ENCODE peak calls at places on chromosomes 1 and 21, in five cellular contexts. One of them, this sample, is unnamed.

GRCh38 chr21:39149882-39150281 is 33.4 kb downstream of the PSMG1 start:
- DNase-seq in uterus: no peak
- DNase-seq in H9: no peak
- DNase-seq in fibroblast of lung: no peak
- DNase-seq in hepatocyte: no peak
- DNase-seq in this sample: no peak

GRCh38 chr1:55143686-55144085 is 71.5 kb downstream of the USP24 start:
- DNase-seq in H9: peak; percentile 77
- DNase-seq in hepatocyte: peak; percentile 20
- DNase-seq in uterus: no peak
- DNase-seq in fibroblast of lung: no peak
- DNase-seq in this sample: no peak

GRCh38 chr1:27724961-27725373 is 794 bp upstream of the FAM76A start:
- DNase-seq in H9: peak; percentile 85
- DNase-seq in uterus: no peak
- DNase-seq in fibroblast of lung: peak; percentile 13
- DNase-seq in hepatocyte: peak; percentile 11
- DNase-seq in this sample: no peak

GRCh38 chr1:55813619-55814018 is 598.5 kb upstream of the USP24 start:
- DNase-seq in uterus: peak; percentile 91
- DNase-seq in H9: no peak
- DNase-seq in fibroblast of lung: peak; percentile 56
- DNase-seq in hepatocyte: peak; percentile 66
- DNase-seq in this sample: peak; percentile 70

GRCh38 chr1:37811027-37811655 is 3.1 kb upstream of the YRDC start:
- DNase-seq in hepatocyte: peak; percentile 89
- DNase-seq in H9: peak; percentile 82
- DNase-seq in uterus: peak; percentile 49
- DNase-seq in fibroblast of lung: peak; percentile 65
- DNase-seq in this sample: peak; percentile 64

GRCh38 chr1:41776896-41777431 is 141.8 kb downstream of the HIVEP3 start:
- DNase-seq in H9: no peak
- DNase-seq in hepatocyte: peak; percentile 30
- DNase-seq in uterus: no peak
- DNase-seq in fibroblast of lung: no peak
- DNase-seq in this sample: no peak

GRCh38 chr1:163066686-163067085 is 2.5 kb upstream of the RGS4 start:
- DNase-seq in hepatocyte: no peak
- DNase-seq in uterus: no peak
- DNase-seq in fibroblast of lung: no peak
- DNase-seq in H9: no peak
- DNase-seq in this sample: no peak

GRCh38 chr1:204637985-204638356 is 47.6 kb downstream of the LRRN2 start:
- DNase-seq in H9: no peak
- DNase-seq in fibroblast of lung: peak; percentile 32
- DNase-seq in uterus: peak; percentile 58
- DNase-seq in hepatocyte: peak; percentile 55
- DNase-seq in this sample: no peak

GRCh38 chr21:41482980-41483379 is 25.0 kb downstream of the TMPRSS2 start:
- DNase-seq in uterus: no peak
- DNase-seq in H9: no peak
- DNase-seq in fibroblast of lung: no peak
- DNase-seq in hepatocyte: no peak
- DNase-seq in this sample: no peak

GRCh38 chr1:182340233-182341058 is 51.1 kb downstream of the GLUL start:
- DNase-seq in H9: no peak
- DNase-seq in hepatocyte: no peak
- DNase-seq in uterus: peak; percentile 35
- DNase-seq in fibroblast of lung: peak; percentile 13
- DNase-seq in this sample: no peak

GRCh38 chr1:112021263-112021662 is 31.8 kb upstream of the KCND3 start:
- DNase-seq in fibroblast of lung: no peak
- DNase-seq in uterus: no peak
- DNase-seq in hepatocyte: no peak
- DNase-seq in H9: no peak
- DNase-seq in this sample: no peak

GRCh38 chr1:1597275-1597930 is 2.5 kb downstream of the FNDC10 start:
- DNase-seq in fibroblast of lung: no peak
- DNase-seq in H9: peak; percentile 77
- DNase-seq in uterus: no peak
- DNase-seq in hepatocyte: peak; percentile 36
- DNase-seq in this sample: no peak

GRCh38 chr1:23129846-23130245 is 38.8 kb downstream of the LUZP1 start:
- DNase-seq in uterus: no peak
- DNase-seq in hepatocyte: no peak
- DNase-seq in H9: no peak
- DNase-seq in fibroblast of lung: peak; percentile 47
- DNase-seq in this sample: no peak

GRCh38 chr1:209389258-209389657 is 194.3 kb upstream of the CAMK1G start:
- DNase-seq in fibroblast of lung: peak; percentile 98
- DNase-seq in uterus: no peak
- DNase-seq in H9: no peak
- DNase-seq in hepatocyte: no peak
- DNase-seq in this sample: no peak

GRCh38 chr1:33182452-33182851 is 609 bp upstream of the TRIM62 start:
- DNase-seq in hepatocyte: peak; percentile 61
- DNase-seq in fibroblast of lung: peak; percentile 72
- DNase-seq in H9: no peak
- DNase-seq in uterus: peak; percentile 40
- DNase-seq in this sample: peak; percentile 56

GRCh38 chr21:40595806-40596205 is 251.2 kb downstream of the DSCAM start:
- DNase-seq in hepatocyte: no peak
- DNase-seq in uterus: no peak
- DNase-seq in H9: no peak
- DNase-seq in fibroblast of lung: no peak
- DNase-seq in this sample: no peak

GRCh38 chr1:100622966-100623762 is 85.2 kb downstream of the GPR88 start:
- DNase-seq in fibroblast of lung: peak; percentile 94
- DNase-seq in hepatocyte: no peak
- DNase-seq in uterus: no peak
- DNase-seq in H9: no peak
- DNase-seq in this sample: no peak

GRCh38 chr1:204319027-204319426 is 40.7 kb downstream of the PLEKHA6 start:
- DNase-seq in hepatocyte: no peak
- DNase-seq in uterus: no peak
- DNase-seq in H9: no peak
- DNase-seq in fibroblast of lung: no peak
- DNase-seq in this sample: no peak

GRCh38 chr1:108881369-108881768 is 4.6 kb downstream of the GPSM2 start:
- DNase-seq in hepatocyte: no peak
- DNase-seq in H9: no peak
- DNase-seq in uterus: no peak
- DNase-seq in fibroblast of lung: peak; percentile 45
- DNase-seq in this sample: no peak

GRCh38 chr1:46193984-46194570 is 4.2 kb downstream of the POMGNT1 start:
- DNase-seq in hepatocyte: peak; percentile 4
- DNase-seq in H9: no peak
- DNase-seq in uterus: no peak
- DNase-seq in fibroblast of lung: no peak
- DNase-seq in this sample: no peak

GRCh38 chr1:66278260-66279046 is 255.5 kb upstream of the SGIP1 start:
- DNase-seq in fibroblast of lung: no peak
- DNase-seq in H9: no peak
- DNase-seq in uterus: no peak
- DNase-seq in hepatocyte: no peak
- DNase-seq in this sample: no peak

DNA sequence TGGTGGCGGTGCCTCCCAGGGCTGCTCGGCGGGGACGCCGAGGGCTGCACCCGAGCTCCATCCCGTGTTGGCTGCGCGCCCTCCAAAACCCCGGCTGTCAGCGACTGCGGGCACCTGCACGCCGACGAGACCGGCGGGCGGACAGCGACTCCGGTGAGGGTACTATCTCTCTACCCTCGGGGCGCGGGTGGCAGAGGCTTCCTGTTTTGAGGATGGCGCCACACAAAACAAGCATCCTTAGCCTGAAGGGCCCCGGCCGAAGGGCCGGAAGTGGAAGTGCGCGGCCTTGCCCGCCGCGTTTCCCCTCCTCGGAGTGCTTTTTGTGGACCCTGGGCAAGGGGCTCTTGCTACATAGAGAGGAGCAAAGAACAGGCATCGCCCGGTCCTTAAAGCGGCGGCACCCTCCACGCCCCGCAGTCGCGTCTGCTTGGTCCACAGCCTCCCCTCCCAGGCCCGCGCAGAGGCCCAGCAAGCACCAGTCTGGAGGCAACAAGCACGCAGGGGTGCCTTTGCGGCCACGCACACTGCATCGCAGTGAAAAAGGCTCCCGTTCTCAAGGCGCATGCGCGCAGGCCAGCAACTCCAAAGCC is 560 bp upstream of the COQ8A start:
- DNase-seq in hepatocyte: peak; percentile 71
- DNase-seq in uterus: peak; percentile 67
- DNase-seq in fibroblast of lung: no peak
- DNase-seq in H9: no peak
- DNase-seq in this sample: no peak
- H3K4me1 ChIP-seq in hepatocyte: peaks cover 18% of the 10 kb centered on the region
- H3K4me1 ChIP-seq in uterus: peaks cover 3% of the 10 kb centered on the region
- H3K4me1 ChIP-seq in fibroblast of lung: peaks cover 7% of the 10 kb centered on the region
- H3K4me1 ChIP-seq in H9: peaks cover 5% of the 10 kb centered on the region
- H3K4me1 ChIP-seq in this sample: peaks cover 48% of the 10 kb centered on the region

GRCh38 chr21:23725576-23725975 is 1881.7 kb downstream of the MRPL39 start:
- DNase-seq in H9: no peak
- DNase-seq in uterus: no peak
- DNase-seq in hepatocyte: no peak
- DNase-seq in fibroblast of lung: no peak
- DNase-seq in this sample: no peak
- TF ChIP-seq CTCF in H9: peak; percentile 47
- TF ChIP-seq CTCF in uterus: no peak
- TF ChIP-seq CTCF in hepatocyte: no peak
- TF ChIP-seq CTCF in fibroblast of lung: no peak
- TF ChIP-seq CTCF in this sample: no peak

GRCh38 chr1:31800677-31800967 is 15.2 kb downstream of the SPOCD1 start:
- DNase-seq in uterus: no peak
- DNase-seq in fibroblast of lung: no peak
- DNase-seq in H9: no peak
- DNase-seq in hepatocyte: no peak
- DNase-seq in this sample: no peak

GRCh38 chr1:31804098-31804497 is 11.7 kb downstream of the SPOCD1 start:
- DNase-seq in fibroblast of lung: no peak
- DNase-seq in H9: no peak
- DNase-seq in hepatocyte: no peak
- DNase-seq in uterus: no peak
- DNase-seq in this sample: no peak

GRCh38 chr1:31803610-31804009 is 12.2 kb downstream of the SPOCD1 start:
- DNase-seq in H9: no peak
- DNase-seq in hepatocyte: no peak
- DNase-seq in uterus: no peak
- DNase-seq in fibroblast of lung: no peak
- DNase-seq in this sample: no peak

GRCh38 chr1:31801450-31801849 is 14.4 kb downstream of the SPOCD1 start:
- DNase-seq in uterus: no peak
- DNase-seq in H9: no peak
- DNase-seq in hepatocyte: no peak
- DNase-seq in fibroblast of lung: no peak
- DNase-seq in this sample: no peak

DNA sequence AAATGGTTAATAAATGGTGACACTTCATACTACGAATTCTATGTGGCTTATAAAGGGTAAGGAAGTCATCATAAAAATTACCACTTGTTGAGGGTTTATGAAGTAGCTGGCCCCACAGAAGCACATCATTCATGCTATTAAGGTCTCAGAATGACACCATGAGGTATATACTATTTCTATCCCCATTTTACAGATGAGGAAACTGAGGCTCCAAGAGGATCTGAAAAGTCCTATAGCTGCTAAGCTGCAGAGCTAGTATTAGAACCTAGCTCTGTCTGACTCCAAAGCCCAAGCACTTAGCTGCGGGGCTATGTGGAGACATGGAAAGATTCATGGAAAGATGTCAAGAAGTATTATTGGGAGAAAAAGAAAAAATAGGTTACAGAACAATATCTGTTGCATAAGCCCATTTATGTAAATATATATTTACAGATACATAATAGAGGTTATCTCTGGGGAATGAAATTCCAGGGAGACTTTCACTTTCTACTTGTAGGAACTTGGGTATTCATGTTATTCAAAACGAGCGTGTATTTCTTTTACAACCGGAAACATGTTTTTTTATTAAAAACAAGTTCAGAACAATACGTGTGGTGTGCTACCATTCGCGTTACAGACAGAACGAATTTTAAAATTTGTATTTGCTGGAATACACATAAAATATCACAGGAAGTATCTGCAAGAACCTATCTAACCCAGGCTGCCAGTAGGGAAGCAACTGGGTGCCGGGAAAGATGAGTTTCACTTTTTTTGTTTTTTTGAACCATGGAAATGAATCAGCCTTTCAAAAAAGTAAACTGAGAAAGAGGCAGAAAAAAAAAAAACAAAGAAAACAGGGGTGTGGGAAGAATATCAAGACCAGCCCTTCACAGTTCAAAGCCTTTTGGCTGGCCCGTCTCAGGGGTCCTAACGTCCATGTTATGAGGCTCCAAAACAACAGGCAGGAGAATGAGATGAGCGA is 13.4 kb downstream of the SPOCD1 start:
- DNase-seq in fibroblast of lung: no peak
- DNase-seq in hepatocyte: no peak
- DNase-seq in uterus: no peak
- DNase-seq in H9: no peak
- DNase-seq in this sample: no peak
- H3K27me3 ChIP-seq in fibroblast of lung: no peaks in the 10 kb centered on the region
- H3K27me3 ChIP-seq in hepatocyte: peaks cover 3% of the 10 kb centered on the region
- H3K27me3 ChIP-seq in uterus: no peaks in the 10 kb centered on the region
- H3K27me3 ChIP-seq in H9: no peaks in the 10 kb centered on the region
- H3K27me3 ChIP-seq in this sample: no peaks in the 10 kb centered on the region

DNA sequence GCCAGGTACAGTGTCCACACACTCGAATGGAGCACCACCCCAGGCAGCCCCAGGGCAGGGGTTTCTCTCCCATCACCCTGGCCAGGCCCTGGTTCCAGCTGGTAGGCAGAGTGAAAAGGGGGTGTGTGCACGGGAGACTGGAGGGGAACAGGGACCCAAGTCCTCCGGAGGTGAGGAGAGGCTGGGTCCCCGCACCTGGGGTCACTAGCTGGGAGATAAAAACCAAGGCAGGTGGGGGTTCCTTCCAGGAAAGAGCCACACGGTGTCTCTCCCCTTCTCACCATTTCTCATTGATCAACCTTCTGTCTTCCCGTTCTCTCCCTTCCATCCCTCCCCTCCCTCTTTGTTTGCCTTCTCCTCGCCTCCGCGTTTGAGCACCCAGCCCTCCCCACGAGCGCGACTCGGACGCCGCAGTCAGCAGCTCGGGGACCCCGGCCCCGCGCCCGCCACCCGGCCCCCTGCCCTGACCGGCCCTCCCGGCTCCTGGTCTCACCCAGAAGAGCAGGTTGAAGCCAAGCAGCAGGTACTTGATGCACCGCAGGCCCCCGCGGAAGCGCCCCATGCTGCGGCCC is 346 bp downstream of the TSPAN2 start:
- DNase-seq in hepatocyte: no peak
- DNase-seq in uterus: no peak
- DNase-seq in H9: no peak
- DNase-seq in fibroblast of lung: no peak
- DNase-seq in this sample: no peak
- H3K4me1 ChIP-seq in hepatocyte: no peaks in the 10 kb centered on the region
- H3K4me1 ChIP-seq in uterus: peaks cover 3% of the 10 kb centered on the region
- H3K4me1 ChIP-seq in H9: peaks cover 1% of the 10 kb centered on the region
- H3K4me1 ChIP-seq in fibroblast of lung: peaks cover 3% of the 10 kb centered on the region
- H3K4me1 ChIP-seq in this sample: no peaks in the 10 kb centered on the region